ENCODE peak calls at places on chromosome 9, in six cellular contexts. V is stimulated activated CD4-positive, alpha-beta T cell treated with anti-CD3 and anti-CD28 coated beads, Interleukin-4, amount 100 ng/mL, for 24 hours; M is right cardiac atrium; H is activated naive CD4-positive, alpha-beta T cell treated with anti-CD3 and anti-CD28 coated beads, Interleukin-2, amount 10 ng/mL, durations not matched to agents 7 days and 5 days; O is EH; K is NCI-H2081. U is an unnamed sample.

GRCh38 chr9:122200960-122201635 is 27.7 kb downstream of the LHX6 start:
- DNase-seq in V (no peak), M (peak), H (no peak), O (peak), K (no peak), U (peak)

GRCh38 chr9:28648723-28649122 is 1075.4 kb upstream of the C9orf72 start:
- DNase-seq in V (no peak), M (no peak), H (no peak), O (no peak), K (peak), U (no peak)

GRCh38 chr9:71769175-71770165 is 1.2 kb upstream of the CEMIP2 start:
- DNase-seq in V (peak), M (peak), H (peak), O (peak), K (peak), U (peak)

GRCh38 chr9:129863059-129863690 is 27.9 kb downstream of the USP20 start:
- DNase-seq in V (peak), M (no peak), H (peak), O (peak), K (peak), U (peak)

GRCh38 chr9:104820336-104820735 is 56.4 kb downstream of the NIPSNAP3B start:
- DNase-seq in V (no peak), M (no peak), H (no peak), O (no peak), K (no peak), U (no peak)

GRCh38 chr9:129626079-129626943 is at the start of gene NTMT1:
- DNase-seq in V (peak), M (peak), H (peak), O (peak), K (peak), U (peak)

GRCh38 chr9:132424857-132425702 is 15.1 kb downstream of the CFAP77 start:
- DNase-seq in V (no peak), M (no peak), H (no peak), O (no peak), K (peak), U (no peak)

GRCh38 chr9:76634356-76635054 is 129.7 kb upstream of the PCA3 start:
- DNase-seq in V (no peak), M (no peak), H (no peak), O (peak), K (no peak), U (no peak)

GRCh38 chr9:90009447-90009846 is 404.6 kb downstream of the GADD45G start:
- DNase-seq in V (no peak), M (no peak), H (no peak), O (no peak), K (no peak), U (no peak)

GRCh38 chr9:36332006-36332405 is 68.1 kb downstream of the RNF38 start:
- DNase-seq in V (no peak), M (no peak), H (no peak), O (peak), K (no peak), U (no peak)

GRCh38 chr9:89366711-89367110 is 48.4 kb downstream of the SECISBP2 start:
- DNase-seq in V (no peak), M (no peak), H (peak), O (no peak), K (no peak), U (no peak)